ENCODE peak calls at places on chromosomes 6 and 20, in eight cellular contexts. H is HCT116; Y is CD8-positive, alpha-beta T cell; Z is colonic mucosa; G is coronary artery; Q is lower lobe of right lung; J is mesendoderm; W is pancreas. O is an unnamed sample.

GRCh38 chr6:46419576-46420002 is 71.7 kb downstream of the RCAN2 start:
- DNase-seq in G (no peak), J (peak; percentile 68), Z (peak; percentile 72), Q (no peak), W (no peak), H (peak; percentile 60), Y (no peak), O (no peak)

GRCh38 chr6:93784794-93785757 is 365.7 kb upstream of the EPHA7 start:
- DNase-seq in Q (no peak), Z (no peak), J (peak; percentile 62), W (no peak), G (no peak), Y (no peak), H (no peak), O (no peak)

GRCh38 chr6:83860347-83860731 is 850 bp downstream of the CYB5R4 start:
- DNase-seq in W (no peak), Y (no peak), H (no peak), G (no peak), J (no peak), Z (no peak), Q (no peak), O (no peak)

GRCh38 chr6:159979136-159979874 is 10.4 kb downstream of the IGF2R start:
- DNase-seq in Y (peak; percentile 61), H (no peak), W (no peak), Z (peak; percentile 59), Q (no peak), G (no peak), J (peak; percentile 83), O (peak; percentile 76)

GRCh38 chr6:32096394-32097258 is 12.5 kb downstream of the TNXB start:
- DNase-seq in J (no peak), Q (no peak), Y (no peak), W (no peak), G (no peak), Z (no peak), H (no peak), O (no peak)

GRCh38 chr6:145483191-145483996 is 251.9 kb downstream of the EPM2A start:
- DNase-seq in H (peak; percentile 80), Y (no peak), W (no peak), G (no peak), Z (no peak), Q (no peak), J (no peak), O (no peak)

GRCh38 chr20:43537921-43538854 is 20.6 kb upstream of the SGK2 start:
- DNase-seq in W (peak; percentile 77), G (peak; percentile 76), H (peak; percentile 24), Z (peak; percentile 80), J (peak; percentile 60), Y (peak; percentile 56), Q (peak; percentile 63), O (peak; percentile 37)

GRCh38 chr6:139334791-139335446 is 39.5 kb downstream of the CITED2 start:
- DNase-seq in Z (no peak), J (no peak), Q (no peak), Y (no peak), W (no peak), G (no peak), H (no peak), O (peak; percentile 41)

GRCh38 chr6:135311446-135312200 is 130.5 kb downstream of the MYB start:
- DNase-seq in J (no peak), Z (no peak), H (no peak), Y (no peak), W (no peak), Q (no peak), G (no peak), O (no peak)

GRCh38 chr6:39407446-39407993 is 85.0 kb upstream of the KCNK16 start:
- DNase-seq in J (no peak), H (no peak), Q (no peak), W (no peak), G (no peak), Y (no peak), Z (no peak), O (no peak)

GRCh38 chr20:17721802-17722486 is 22.2 kb downstream of the BANF2 start:
- DNase-seq in Z (peak; percentile 69), W (peak; percentile 49), H (peak; percentile 8), G (no peak), Q (no peak), Y (no peak), J (peak; percentile 34), O (no peak)

GRCh38 chr6:163538331-163538730 is 123.8 kb downstream of the QKI start:
- DNase-seq in Y (no peak), Z (no peak), J (peak; percentile 38), H (no peak), W (no peak), Q (no peak), G (no peak), O (no peak)

GRCh38 chr6:75747371-75747984 is 1.6 kb upstream of the MYO6 start:
- DNase-seq in H (no peak), Q (no peak), J (peak; percentile 19), Y (no peak), W (no peak), G (no peak), Z (peak; percentile 53), O (no peak)

DNA sequence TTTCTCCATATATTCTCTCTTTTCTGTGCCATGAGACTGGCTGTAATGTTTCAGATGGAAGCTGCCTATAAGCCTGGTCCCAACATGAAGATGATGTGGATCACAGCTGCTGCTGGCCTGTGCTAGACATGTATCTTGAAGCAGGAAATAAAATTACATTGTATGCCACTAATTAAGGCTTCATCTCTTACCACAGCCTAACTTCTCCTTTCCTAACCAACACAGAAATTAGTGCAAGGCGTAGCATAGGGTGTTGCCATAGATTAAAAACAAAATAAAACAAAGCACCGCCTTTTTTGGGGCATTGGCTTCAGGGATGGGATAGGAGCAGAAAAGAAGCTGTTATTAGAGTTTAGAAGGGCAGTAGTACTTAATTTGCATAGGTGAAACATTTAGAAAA is 4.7 kb upstream of the SLC17A4 start:
- DNase-seq in Z (no peak), Q (no peak), Y (no peak), G (no peak), J (no peak), W (no peak), H (no peak), O (peak; percentile 55)
- H3K4me3 ChIP-seq in Z (no peak overlapping the region), Q (no peak overlapping the region), Y (no peak overlapping the region), G (no peak overlapping the region), J (no peak overlapping the region), W (no peak overlapping the region), H (no peak overlapping the region), O (no peak overlapping the region)

GRCh38 chr6:147220345-147220744 is 16.1 kb downstream of the STXBP5 start:
- DNase-seq in H (no peak), Q (no peak), Z (no peak), Y (no peak), G (no peak), W (no peak), J (no peak), O (no peak)

GRCh38 chr6:147221739-147222138 is 17.5 kb downstream of the STXBP5 start:
- DNase-seq in Y (no peak), Q (no peak), J (no peak), W (no peak), H (no peak), Z (no peak), G (no peak), O (no peak)

GRCh38 chr6:147219463-147219862 is 15.2 kb downstream of the STXBP5 start:
- DNase-seq in J (no peak), W (no peak), H (no peak), Z (no peak), Q (no peak), Y (no peak), G (no peak), O (no peak)

GRCh38 chr6:147223751-147224150 is 19.5 kb downstream of the STXBP5 start:
- DNase-seq in H (no peak), W (no peak), G (no peak), Y (no peak), Z (no peak), J (no peak), Q (no peak), O (no peak)

GRCh38 chr6:147222160-147222838 is 18.1 kb downstream of the STXBP5 start:
- DNase-seq in G (no peak), Q (no peak), Z (no peak), W (no peak), Y (no peak), J (peak; percentile 48), H (no peak), O (no peak)
- H3K27ac ChIP-seq in G (no peak overlapping the region), Q (no peak overlapping the region), Z (no peak overlapping the region), W (no peak overlapping the region), Y (no peak overlapping the region), J (no peak overlapping the region), H (no peak overlapping the region), O (no peak overlapping the region)

GRCh38 chr6:68044264-68044663 is 590.8 kb upstream of the ADGRB3 start:
- DNase-seq in J (no peak), Z (no peak), G (no peak), Q (no peak), Y (no peak), H (no peak), W (no peak), O (no peak)

GRCh38 chr6:68046756-68047155 is 588.3 kb upstream of the ADGRB3 start:
- DNase-seq in G (no peak), W (no peak), J (no peak), Q (no peak), Y (no peak), Z (no peak), H (no peak), O (no peak)

GRCh38 chr6:68045193-68045592 is 589.9 kb upstream of the ADGRB3 start:
- DNase-seq in G (no peak), W (no peak), Y (no peak), Q (no peak), J (no peak), H (no peak), Z (no peak), O (no peak)

GRCh38 chr6:68043122-68043398 is 592.0 kb upstream of the ADGRB3 start:
- DNase-seq in Q (no peak), G (no peak), H (no peak), W (no peak), J (no peak), Z (no peak), Y (no peak), O (no peak)

DNA sequence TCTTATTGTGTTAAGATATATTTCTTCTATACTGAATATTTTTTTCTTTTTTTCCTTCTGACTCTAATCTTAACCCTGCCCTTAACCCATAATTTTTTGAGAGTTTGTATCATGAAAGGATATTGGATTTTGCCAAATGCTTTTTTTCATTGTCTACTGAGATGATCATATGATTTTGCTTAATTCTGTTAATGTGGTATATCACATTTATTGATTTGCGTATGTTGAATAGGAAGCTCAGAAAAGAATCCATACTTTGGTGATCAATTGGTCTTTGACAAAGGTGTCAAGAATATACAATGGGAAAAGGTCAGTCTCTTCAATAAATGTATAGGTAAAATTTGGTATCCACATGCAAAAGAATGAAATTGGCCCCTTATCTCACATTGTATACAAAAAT is 588.8 kb upstream of the ADGRB3 start:
- DNase-seq in Q (no peak), H (no peak), Y (no peak), G (no peak), W (no peak), J (no peak), Z (no peak), O (no peak)
- H3K4me3 ChIP-seq in Q (no peak overlapping the region), H (no peak overlapping the region), Y (no peak overlapping the region), G (no peak overlapping the region), W (no peak overlapping the region), J (no peak overlapping the region), Z (no peak overlapping the region), O (no peak overlapping the region)

DNA sequence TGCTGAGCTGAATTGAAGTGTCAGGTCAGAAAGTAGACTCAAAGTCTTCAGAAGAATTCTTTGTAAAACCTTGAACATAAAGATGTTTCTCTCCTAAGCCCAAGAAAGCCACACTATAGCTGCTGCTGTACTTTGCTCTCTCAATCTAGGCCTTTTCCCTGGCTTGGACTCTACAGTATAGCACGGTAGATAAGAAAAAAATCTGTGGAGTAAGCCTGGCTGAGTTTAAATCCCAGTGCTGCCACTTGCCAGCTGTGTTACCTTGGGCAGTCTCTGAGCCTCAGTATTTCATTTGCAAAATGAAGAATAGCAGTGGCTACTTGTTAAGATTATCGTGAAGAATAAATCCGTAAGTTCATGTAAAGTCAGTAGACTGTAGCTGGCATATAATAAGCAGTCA is 53.3 kb upstream of the UFL1 start:
- DNase-seq in H (no peak), Z (no peak), G (no peak), Y (no peak), W (no peak), Q (no peak), J (no peak), O (no peak)
- H3K27ac ChIP-seq in H (no peak overlapping the region), Z (no peak overlapping the region), G (no peak overlapping the region), Y (no peak overlapping the region), W (no peak overlapping the region), Q (no peak overlapping the region), J (no peak overlapping the region), O (no peak overlapping the region)